ENCODE peak calls at places on chromosomes 16 and 17, in ten cellular contexts. O, B, R, A, L, X, Y, G, M and P are unnamed samples. For H3K4me1, the result is how much of the 10 kb centered on the place peaks cover.

GRCh38 chr16:11208916-11209665 is 46.9 kb downstream of the SOCS1 start:
- DNase-seq in A (no peak), Y (no peak), B (no peak), X (no peak), O (no peak), R (no peak), G (no peak), M (no peak), L (no peak), P (no peak)

GRCh38 chr17:76565728-76566612 is 19.7 kb downstream of the ST6GALNAC2 start:
- DNase-seq in R (no peak), A (no peak), M (no peak), B (no peak), L (no peak), G (no peak), X (no peak), O (no peak), Y (no peak), P (no peak)

GRCh38 chr16:70573451-70574121 is 50.0 kb downstream of the SF3B3 start:
- DNase-seq in G (no peak), M (no peak), L (no peak), R (peak), Y (no peak), X (peak), O (no peak), A (peak), B (peak), P (peak)

GRCh38 chr16:84277244-84277823 is 17.3 kb upstream of the WFDC1 start:
- DNase-seq in X (peak), G (peak), R (peak), L (peak), A (peak), B (peak), O (peak), Y (peak), M (peak), P (peak)

GRCh38 chr16:19505600-19506303 is 16.1 kb downstream of the GDE1 start:
- DNase-seq in O (no peak), A (no peak), G (no peak), B (no peak), R (peak), X (no peak), Y (no peak), M (no peak), L (no peak), P (no peak)

GRCh38 chr16:78629173-78629572 is 529.7 kb downstream of the WWOX start:
- DNase-seq in A (no peak), M (no peak), L (no peak), X (peak), Y (no peak), G (no peak), R (no peak), O (no peak), B (no peak), P (no peak)

GRCh38 chr17:77393274-77393600 is 252.5 kb downstream of the SEC14L1 start:
- DNase-seq in G (no peak), L (no peak), R (no peak), A (no peak), M (no peak), O (no peak), X (no peak), B (no peak), Y (no peak), P (no peak)

GRCh38 chr16:81940781-81941560 is 70.3 kb downstream of the SDR42E1 start:
- DNase-seq in X (peak), B (no peak), O (no peak), R (peak), M (no peak), Y (peak), A (no peak), L (peak), G (no peak), P (no peak)

GRCh38 chr17:46979023-46979870 is at the start of gene RPRML:
- DNase-seq in G (peak), A (peak), B (no peak), Y (peak), L (no peak), O (peak), X (peak), R (no peak), M (no peak), P (peak)

DNA sequence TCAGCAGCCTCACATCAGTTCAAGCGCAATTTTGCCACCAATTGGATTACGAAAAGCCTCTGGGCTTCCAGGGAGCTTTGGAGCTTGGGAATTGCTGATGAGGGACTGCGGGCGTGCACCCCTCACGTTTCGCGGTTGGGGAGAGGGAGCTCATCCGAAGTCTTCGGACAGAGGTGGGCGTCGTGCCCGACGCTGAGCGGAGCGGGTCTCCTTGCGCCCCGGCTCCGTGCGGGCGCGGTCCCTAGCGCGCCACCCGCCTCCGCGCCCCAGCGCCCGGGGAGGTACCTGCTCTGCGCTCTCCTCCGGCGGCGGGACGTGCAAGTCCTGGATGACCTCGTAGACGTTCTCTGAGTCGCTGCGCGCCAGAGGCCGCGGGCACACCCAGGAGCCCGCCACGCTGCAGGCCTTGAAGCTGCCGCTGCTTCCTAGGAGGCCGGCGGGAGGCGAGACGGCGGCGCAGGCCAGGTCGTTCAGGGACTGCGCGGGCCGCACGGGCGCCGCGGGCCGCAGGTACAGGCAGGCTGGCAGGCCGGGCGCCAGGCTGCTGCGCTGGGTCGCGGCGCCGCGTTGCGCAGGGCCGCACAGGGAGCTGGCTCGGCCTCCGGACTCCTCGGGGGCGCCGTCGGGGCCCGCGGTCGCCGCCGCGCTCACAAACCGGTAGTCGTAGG is 3.2 kb downstream of the ARHGAP27 start:
- DNase-seq in Y (no peak), B (no peak), R (no peak), G (peak), O (no peak), A (no peak), M (no peak), X (no peak), L (no peak), P (no peak)
- H3K4me1 ChIP-seq in Y (under half), B (half or more), R (under half), G (half or more), O (under half), A (under half), M (under half), X (under half), L (under half), P (under half)

GRCh38 chr17:81000631-81001357 is 9.2 kb downstream of the CHMP6 start:
- DNase-seq in Y (no peak), M (no peak), X (no peak), R (no peak), A (no peak), B (no peak), G (peak), O (peak), L (no peak), P (no peak)
- H3K4me3 ChIP-seq in Y (no peak), M (no peak), X (no peak), R (no peak), A (no peak), B (no peak), G (no peak), O (no peak), L (no peak), P (no peak)

GRCh38 chr17:63437287-63438091 is 8.6 kb downstream of the CYB561 start:
- DNase-seq in Y (no peak), R (no peak), A (peak), L (no peak), B (no peak), O (no peak), M (no peak), G (peak), X (no peak), P (peak)

GRCh38 chr17:63438092-63439051 is 7.7 kb downstream of the CYB561 start:
- DNase-seq in G (no peak), A (no peak), L (no peak), M (no peak), X (no peak), Y (no peak), B (no peak), O (no peak), R (no peak), P (no peak)

GRCh38 chr17:63434951-63435571 is 11.0 kb downstream of the CYB561 start:
- DNase-seq in X (no peak), A (no peak), Y (peak), B (peak), M (peak), G (peak), L (peak), R (peak), O (peak), P (peak)

GRCh38 chr17:63435681-63436522 is 10.2 kb downstream of the CYB561 start:
- DNase-seq in Y (no peak), A (no peak), X (no peak), O (peak), R (no peak), G (peak), M (no peak), B (no peak), L (no peak), P (no peak)

DNA sequence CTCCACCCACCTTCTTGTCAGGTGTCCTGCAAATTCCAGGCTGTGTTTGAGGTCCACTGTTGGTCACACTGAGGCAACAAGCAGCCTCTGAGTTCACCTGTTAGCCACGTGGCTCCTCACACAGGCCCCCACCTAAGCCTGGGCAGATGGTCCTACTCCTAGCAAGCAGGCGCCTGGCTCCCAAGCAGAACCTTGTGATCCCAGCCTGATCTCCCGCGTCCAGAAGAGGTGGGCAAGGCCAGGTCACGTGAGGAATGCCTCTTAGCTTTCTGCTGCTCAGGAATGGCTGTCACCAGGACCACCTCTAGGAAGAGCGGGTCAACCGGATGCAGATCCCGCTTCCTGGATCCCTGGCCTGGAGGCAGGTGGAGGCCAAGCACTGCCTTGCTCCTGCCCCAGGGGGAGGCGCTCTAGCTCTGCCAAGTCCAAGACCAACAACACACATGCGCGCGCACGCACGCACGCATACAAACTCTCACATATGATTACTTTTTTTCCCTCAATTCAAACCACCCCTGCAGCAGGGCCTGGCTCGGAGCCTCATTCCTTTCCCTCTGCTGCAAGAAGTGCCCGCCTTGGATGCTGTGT is 9.5 kb downstream of the CYB561 start:
- DNase-seq in A (no peak), O (no peak), B (no peak), R (no peak), M (no peak), G (peak), L (peak), Y (no peak), X (no peak), P (peak)
- H3K4me1 ChIP-seq in A (under half), O (under half), B (under half), R (under half), M (under half), G (half or more), L (under half), Y (half or more), X (under half), P (under half)

GRCh38 chr17:18037482-18037881 is 1.5 kb downstream of the ATPAF2 start:
- DNase-seq in O (no peak), L (no peak), A (no peak), X (no peak), B (no peak), Y (no peak), R (no peak), M (no peak), G (no peak), P (no peak)
- H3K4me3 ChIP-seq in O (no peak), L (peak), A (no peak), X (no peak), B (no peak), Y (no peak), R (no peak), M (no peak), G (no peak), P (no peak)

DNA sequence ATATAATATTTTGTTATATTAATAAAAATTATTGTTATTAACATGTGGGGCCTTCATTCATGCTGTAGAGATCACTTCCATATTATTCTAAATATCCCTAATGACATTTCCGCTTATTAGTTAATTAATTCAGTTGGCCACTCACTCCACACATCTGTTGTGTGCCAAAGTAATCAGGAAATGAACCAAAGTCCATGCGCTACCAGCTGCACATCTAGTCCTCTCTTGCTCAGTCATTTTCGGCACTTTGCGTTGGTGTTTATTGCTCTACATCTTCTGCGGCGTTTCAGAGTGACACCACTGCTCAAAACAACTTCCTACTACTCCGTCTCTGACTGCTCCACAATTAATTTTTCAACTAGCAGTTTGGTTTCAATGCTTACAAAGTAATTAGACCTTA is 101.4 kb upstream of the ZFHX3 start:
- DNase-seq in A (no peak), M (no peak), O (peak), B (no peak), Y (no peak), X (no peak), R (no peak), G (no peak), L (no peak), P (no peak)
- H3K4me1 ChIP-seq in A (under half), M (under half), O (under half), B (under half), Y (under half), X (under half), R (under half), G (under half), L (under half), P (under half)

GRCh38 chr17:29705352-29705751 is 82.6 kb upstream of the CORO6 start:
- DNase-seq in Y (peak), M (no peak), B (no peak), R (no peak), L (no peak), X (no peak), A (no peak), G (no peak), O (no peak), P (no peak)

GRCh38 chr17:29710891-29711418 is 88.2 kb upstream of the CORO6 start:
- DNase-seq in B (no peak), R (peak), G (no peak), L (no peak), X (no peak), Y (no peak), O (no peak), M (no peak), A (no peak), P (no peak)

GRCh38 chr17:29709861-29710849 is 87.4 kb upstream of the CORO6 start:
- DNase-seq in G (no peak), M (no peak), O (no peak), A (no peak), R (peak), Y (no peak), X (no peak), B (no peak), L (no peak), P (no peak)

GRCh38 chr17:29707212-29707571 is 84.5 kb upstream of the CORO6 start:
- DNase-seq in M (no peak), L (no peak), R (no peak), G (no peak), O (no peak), A (no peak), B (no peak), X (no peak), Y (no peak), P (no peak)

GRCh38 chr17:29706045-29706431 is 83.3 kb upstream of the CORO6 start:
- DNase-seq in R (no peak), O (no peak), M (no peak), X (no peak), L (no peak), B (no peak), Y (no peak), A (no peak), G (no peak), P (no peak)
- H3K4me3 ChIP-seq in R (no peak), O (no peak), M (no peak), X (no peak), L (no peak), B (no peak), Y (no peak), A (no peak), G (no peak), P (no peak)

GRCh38 chr17:65533855-65534457 is 27.5 kb downstream of the AXIN2 start:
- DNase-seq in B (no peak), A (no peak), O (no peak), M (no peak), L (no peak), X (no peak), R (no peak), G (no peak), Y (no peak), P (no peak)
- H3K4me1 ChIP-seq in B (under half), A (under half), O (under half), M (under half), L (under half), X (under half), R (under half), G (under half), Y (under half), P (under half)

GRCh38 chr16:67277294-67277998 is 1.9 kb upstream of the PLEKHG4 start:
- DNase-seq in M (peak), A (peak), R (peak), B (peak), O (peak), L (peak), Y (no peak), G (no peak), X (peak), P (no peak)
- H3K4me3 ChIP-seq in M (no peak), A (no peak), R (no peak), B (no peak), O (no peak), L (peak), Y (no peak), G (no peak), X (no peak), P (no peak)